ENCODE peak calls at places on chromosomes 6 and 20, in nine cellular contexts. H is glutamatergic neuron, T is foreskin fibroblast, P is thyroid gland, K is nephron progenitor cell, C is heart left ventricle, U is breast epithelium, E is choroid plexus epithelial cell, R is GM23338. A is an unnamed sample.

GRCh38 chr6:54238407-54238806 is 69.8 kb upstream of the TINAG start:
- DNase-seq in P (no peak), U (no peak), E (peak), T (peak), K (no peak), R (no peak), H (no peak), C (peak), A (no peak)

GRCh38 chr6:11296449-11297375 is 64.2 kb upstream of the NEDD9 start:
- DNase-seq in T (no peak), U (no peak), K (no peak), R (no peak), H (no peak), E (no peak), C (no peak), P (no peak), A (no peak)

GRCh38 chr6:71387179-71387578 is 98.6 kb downstream of the OGFRL1 start:
- DNase-seq in R (no peak), C (no peak), U (no peak), K (no peak), P (no peak), T (peak), E (peak), H (no peak), A (peak)

GRCh38 chr20:25989196-25989595 is 292.5 kb upstream of the ZNF337 start:
- DNase-seq in H (no peak), K (no peak), R (no peak), E (no peak), C (no peak), T (no peak), P (no peak), U (no peak), A (no peak)

GRCh38 chr6:25450469-25451198 is 171.5 kb downstream of the CARMIL1 start:
- DNase-seq in K (no peak), U (no peak), C (no peak), E (no peak), H (no peak), P (no peak), R (no peak), T (no peak), A (no peak)

GRCh38 chr20:44057698-44058675 is 129.0 kb downstream of the JPH2 start:
- DNase-seq in P (no peak), C (no peak), E (no peak), H (no peak), T (peak), K (no peak), R (no peak), U (peak), A (no peak)

GRCh38 chr6:40710626-40711354 is 123.6 kb upstream of the LRFN2 start:
- DNase-seq in E (peak), C (peak), H (no peak), K (no peak), R (no peak), P (no peak), T (no peak), U (no peak), A (no peak)

GRCh38 chr6:155093430-155093829 is 98.3 kb downstream of the TIAM2 start:
- DNase-seq in T (no peak), H (no peak), P (no peak), E (peak), C (no peak), U (no peak), K (no peak), R (peak), A (no peak)

GRCh38 chr6:43707767-43708166 is 20.2 kb upstream of the MRPS18A start:
- DNase-seq in P (no peak), K (no peak), H (no peak), T (no peak), E (peak), R (no peak), C (no peak), U (no peak), A (no peak)

GRCh38 chr6:39251406-39251805 is 22.1 kb upstream of the KCNK5 start:
- DNase-seq in U (no peak), C (no peak), E (no peak), P (peak), K (no peak), T (no peak), H (no peak), R (no peak), A (peak)

GRCh38 chr6:3825851-3826581 is 23.2 kb upstream of the FAM50B start:
- DNase-seq in E (peak), C (peak), T (peak), U (peak), R (no peak), H (no peak), K (no peak), P (peak), A (peak)

GRCh38 chr6:116392158-116393032 is 21.6 kb downstream of the DSE start:
- DNase-seq in R (no peak), H (no peak), K (no peak), U (no peak), C (no peak), T (no peak), E (peak), P (no peak), A (peak)

GRCh38 chr6:89067796-89068195 is 12.8 kb upstream of the PNRC1 start:
- DNase-seq in U (no peak), C (no peak), R (no peak), T (no peak), E (no peak), H (no peak), K (no peak), P (no peak), A (peak)

GRCh38 chr20:56630506-56631317 is 1.6 kb downstream of the TFAP2C start:
- DNase-seq in K (peak), T (peak), R (peak), C (no peak), H (peak), U (no peak), E (peak), P (peak), A (no peak)

GRCh38 chr20:33832113-33832853 is 21.1 kb downstream of the CHMP4B start:
- DNase-seq in P (peak), R (peak), E (peak), U (no peak), H (no peak), T (peak), K (no peak), C (no peak), A (no peak)

GRCh38 chr20:10584319-10584812 is 89.4 kb downstream of the JAG1 start:
- DNase-seq in R (no peak), P (no peak), T (no peak), H (no peak), E (no peak), U (no peak), C (no peak), K (no peak), A (no peak)

GRCh38 chr6:169701953-169702639 is at the start of the genes C6orf120 and WDR27:
- DNase-seq in R (peak), C (peak), K (peak), T (peak), U (peak), P (peak), E (peak), H (peak), A (peak)
- TF ChIP-seq CTCF in R (no peak), C (no peak), K (no peak), T (no peak), U (no peak), P (no peak), E (no peak), H (no peak), A (no peak)

DNA sequence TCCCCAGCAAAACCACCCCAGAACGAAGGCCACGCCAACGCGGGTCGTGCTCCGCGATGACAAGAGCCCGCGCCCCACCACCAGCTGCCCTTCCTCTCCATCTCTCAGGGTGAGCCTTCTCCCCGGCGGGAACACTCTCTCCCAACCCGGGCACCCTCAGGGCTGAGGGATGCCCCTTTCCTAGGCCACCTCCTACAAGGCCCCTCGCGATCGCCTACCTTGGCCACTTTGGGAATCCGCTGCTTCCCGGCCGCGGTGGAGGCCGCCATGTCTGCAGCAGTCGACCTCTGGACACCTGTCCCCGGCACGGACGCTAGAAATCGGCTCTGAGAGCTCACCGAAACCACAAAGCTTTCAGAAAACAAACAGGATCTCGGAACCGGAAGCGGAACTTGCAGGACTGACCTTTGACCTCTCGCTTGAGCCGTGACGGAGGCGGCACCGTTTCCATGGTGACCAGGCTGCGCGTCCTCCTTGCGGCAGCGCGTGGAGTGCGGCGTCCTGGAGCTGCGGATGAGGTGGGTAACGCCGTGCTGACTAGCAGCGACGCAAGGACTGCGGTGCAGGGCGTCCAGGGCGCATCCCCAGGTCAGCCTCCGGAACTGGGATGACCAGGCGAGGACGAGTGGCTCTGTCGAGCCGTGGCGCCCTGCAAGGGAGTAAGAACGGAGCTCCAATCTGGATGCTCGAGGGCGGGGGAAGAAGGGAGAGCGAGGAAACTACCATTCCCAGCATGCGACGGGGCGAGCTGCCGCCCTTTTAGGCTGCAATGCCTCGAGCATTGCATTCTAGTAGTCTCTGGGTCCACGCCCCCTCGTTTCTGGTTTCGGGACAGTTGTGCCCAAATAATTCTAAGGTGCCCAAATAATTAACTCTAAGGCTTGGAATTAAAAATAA is at the start of the genes CFAP61 and CRNKL1:
- DNase-seq in R (peak), E (peak), P (peak), K (peak), C (peak), T (peak), H (peak), U (peak), A (peak)
- TF ChIP-seq CTCF in R (no peak), E (no peak), P (peak), K (no peak), C (no peak), T (no peak), H (no peak), U (peak), A (no peak)

GRCh38 chr6:122399348-122400120 is at the start of gene HSF2:
- DNase-seq in H (peak), C (peak), E (peak), R (peak), T (peak), P (peak), U (peak), K (peak), A (peak)
- TF ChIP-seq CTCF in H (no peak), C (peak), E (peak), R (peak), T (no peak), P (peak), U (no peak), K (no peak), A (no peak)

GRCh38 chr6:7813704-7814103 is 87.8 kb downstream of the BMP6 start:
- DNase-seq in K (no peak), U (no peak), E (no peak), R (peak), P (no peak), H (no peak), C (no peak), T (no peak), A (no peak)
- TF ChIP-seq CTCF in K (no peak), U (no peak), E (no peak), R (peak), P (no peak), H (no peak), C (no peak), T (no peak), A (no peak)

GRCh38 chr6:134114918-134115714 is 62.7 kb upstream of the SLC2A12 start:
- DNase-seq in H (no peak), U (no peak), K (no peak), P (no peak), E (no peak), T (no peak), R (peak), C (no peak), A (no peak)

GRCh38 chr6:134106702-134107101 is 54.3 kb upstream of the SLC2A12 start:
- DNase-seq in R (no peak), C (no peak), P (no peak), H (no peak), T (no peak), U (no peak), K (no peak), E (no peak), A (no peak)

GRCh38 chr6:134115715-134116074 is 63.3 kb upstream of the SLC2A12 start:
- DNase-seq in K (no peak), H (no peak), U (no peak), R (no peak), T (no peak), C (no peak), P (no peak), E (no peak), A (no peak)

GRCh38 chr6:134114489-134114888 is 62.1 kb upstream of the SLC2A12 start:
- DNase-seq in T (no peak), K (no peak), C (no peak), E (no peak), H (no peak), R (no peak), P (no peak), U (no peak), A (no peak)

GRCh38 chr6:134111062-134111677 is 58.7 kb upstream of the SLC2A12 start:
- DNase-seq in E (peak), R (peak), H (peak), K (peak), P (no peak), U (no peak), C (peak), T (peak), A (peak)
- TF ChIP-seq CTCF in E (peak), R (peak), H (peak), K (peak), P (peak), U (peak), C (peak), T (peak), A (peak)